ENCODE peak calls at places on chromosomes 1 and 21, in five cellular contexts. M, P, J, Q and Y are unnamed samples. For H3K4me1, the result is how much of the 10 kb centered on the place peaks cover.

GRCh38 chr1:77757616-77758015 is 2.0 kb downstream of the USP33 start:
- DNase-seq in M (no peak), P (no peak), J (peak), Q (no peak), Y (no peak)

GRCh38 chr1:226638001-226638601 is 89.5 kb downstream of the STUM start:
- DNase-seq in M (no peak), P (peak), J (no peak), Q (peak), Y (no peak)

GRCh38 chr1:171645553-171646336 is 6.7 kb downstream of the MYOC start:
- DNase-seq in M (no peak), P (peak), J (peak), Q (no peak), Y (no peak)

GRCh38 chr1:43074244-43074643 is 97.8 kb downstream of the EBNA1BP2 start:
- DNase-seq in M (peak), P (no peak), J (no peak), Q (no peak), Y (no peak)

GRCh38 chr1:195237161-195237889 is 1370.9 kb downstream of the KCNT2 start:
- DNase-seq in M (no peak), P (no peak), J (no peak), Q (no peak), Y (no peak)

GRCh38 chr1:155504207-155504606 is 58.4 kb downstream of the ASH1L start:
- DNase-seq in M (peak), P (no peak), J (peak), Q (no peak), Y (no peak)

GRCh38 chr1:223556414-223557124 is 108.9 kb downstream of the CAPN8 start:
- DNase-seq in M (peak), P (peak), J (peak), Q (no peak), Y (peak)

GRCh38 chr1:47709302-47710074 is 271.6 kb downstream of the FOXD2 start:
- DNase-seq in M (peak), P (no peak), J (no peak), Q (no peak), Y (no peak)

GRCh38 chr1:228765543-228765942 is 30.3 kb downstream of the RHOU start:
- DNase-seq in M (no peak), P (no peak), J (no peak), Q (peak), Y (no peak)

DNA sequence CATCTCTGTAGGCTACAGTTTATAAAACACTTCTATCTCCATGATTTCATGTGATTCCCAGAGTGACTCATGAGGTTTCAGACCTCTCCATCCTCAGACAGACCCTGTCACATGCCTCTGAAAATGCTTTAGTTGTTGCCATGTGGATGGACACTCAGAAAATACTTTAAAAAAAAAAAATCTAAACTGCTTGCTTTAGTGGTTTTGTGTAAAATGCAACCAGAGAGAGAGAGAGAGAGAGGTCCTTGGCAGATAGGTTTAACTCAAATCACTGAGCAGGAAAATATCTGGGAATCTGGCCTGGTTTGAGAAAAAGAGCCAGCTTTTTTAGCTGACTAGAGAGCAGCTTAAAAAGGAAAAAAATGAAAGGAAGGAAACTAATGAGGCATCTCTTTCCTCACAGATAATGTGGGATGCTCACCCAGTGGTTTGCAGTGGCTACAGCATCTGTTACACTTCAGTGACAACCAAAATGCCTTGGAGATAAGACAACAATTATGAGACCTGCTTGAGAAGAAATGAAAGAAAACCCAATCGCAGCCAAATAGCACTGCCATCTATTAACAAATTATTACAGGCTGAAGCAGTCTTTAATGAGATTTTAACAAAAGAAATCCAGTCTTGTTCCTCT is 54.6 kb upstream of the SYT14 start:
- DNase-seq in M (peak), P (no peak), J (peak), Q (no peak), Y (no peak)
- H3K4me1 ChIP-seq in M (under half), P (under half), J (under half), Q (under half), Y (under half)

DNA sequence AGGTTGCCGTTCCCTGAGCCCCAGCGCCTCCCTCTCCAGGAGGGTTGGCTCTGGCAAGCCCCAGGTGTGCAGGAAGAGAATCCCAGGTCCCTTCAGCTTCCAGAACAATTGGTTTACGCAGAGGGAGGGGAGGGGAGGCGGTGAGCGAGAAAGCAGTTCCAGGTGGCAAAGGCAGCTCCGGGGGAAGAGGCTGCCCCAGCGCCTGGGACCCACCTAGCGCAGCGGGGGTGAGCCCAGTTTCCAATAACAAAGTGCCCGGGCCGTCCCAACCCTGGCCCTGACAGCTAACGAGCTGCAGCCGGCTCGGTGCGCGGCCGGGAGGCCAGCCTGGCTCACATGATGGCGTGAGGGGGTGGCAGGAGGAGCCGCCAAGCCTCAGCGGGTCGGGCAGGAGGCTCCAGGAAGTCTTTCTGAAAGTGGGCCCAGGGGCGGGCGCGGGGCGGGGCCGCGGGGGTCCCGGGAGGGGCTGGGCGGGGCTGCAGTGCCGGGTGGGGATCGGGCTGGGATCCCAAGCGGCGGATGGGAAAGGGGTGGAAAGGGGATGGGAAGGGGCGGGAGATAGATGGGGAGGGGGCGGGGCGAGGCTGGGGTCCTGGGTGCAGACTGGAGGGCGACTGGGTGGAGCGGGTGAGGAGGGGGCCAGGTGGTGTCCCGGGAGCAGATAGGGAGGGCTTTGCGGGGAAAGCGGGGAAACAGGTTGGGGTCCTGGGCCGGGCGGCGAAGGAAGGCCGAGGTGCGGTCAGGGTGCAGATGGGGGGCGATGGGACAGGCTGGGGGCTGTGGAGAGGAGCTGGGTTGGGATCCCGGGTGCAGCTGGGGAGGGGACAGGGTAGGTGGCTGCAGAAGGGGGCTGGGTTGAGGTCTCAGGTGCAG is 22.8 kb downstream of the DHRS3 start:
- DNase-seq in M (peak), P (no peak), J (peak), Q (no peak), Y (no peak)
- H3K4me1 ChIP-seq in M (under half), P (under half), J (under half), Q (under half), Y (under half)

GRCh38 chr1:68207129-68207689 is 25.1 kb downstream of the WLS start:
- DNase-seq in M (no peak), P (no peak), J (peak), Q (no peak), Y (no peak)
- H3K4me1 ChIP-seq in M (under half), P (under half), J (under half), Q (under half), Y (under half)

GRCh38 chr21:45364464-45365185 is 40.3 kb upstream of the COL18A1 start:
- DNase-seq in M (no peak), P (no peak), J (peak), Q (no peak), Y (no peak)

GRCh38 chr21:45366476-45366875 is 38.5 kb upstream of the COL18A1 start:
- DNase-seq in M (no peak), P (no peak), J (no peak), Q (no peak), Y (no peak)

GRCh38 chr21:45365186-45365607 is 39.8 kb upstream of the COL18A1 start:
- DNase-seq in M (no peak), P (no peak), J (no peak), Q (no peak), Y (no peak)

GRCh38 chr21:45366931-45367401 is 38.0 kb upstream of the COL18A1 start:
- DNase-seq in M (peak), P (no peak), J (peak), Q (no peak), Y (no peak)

DNA sequence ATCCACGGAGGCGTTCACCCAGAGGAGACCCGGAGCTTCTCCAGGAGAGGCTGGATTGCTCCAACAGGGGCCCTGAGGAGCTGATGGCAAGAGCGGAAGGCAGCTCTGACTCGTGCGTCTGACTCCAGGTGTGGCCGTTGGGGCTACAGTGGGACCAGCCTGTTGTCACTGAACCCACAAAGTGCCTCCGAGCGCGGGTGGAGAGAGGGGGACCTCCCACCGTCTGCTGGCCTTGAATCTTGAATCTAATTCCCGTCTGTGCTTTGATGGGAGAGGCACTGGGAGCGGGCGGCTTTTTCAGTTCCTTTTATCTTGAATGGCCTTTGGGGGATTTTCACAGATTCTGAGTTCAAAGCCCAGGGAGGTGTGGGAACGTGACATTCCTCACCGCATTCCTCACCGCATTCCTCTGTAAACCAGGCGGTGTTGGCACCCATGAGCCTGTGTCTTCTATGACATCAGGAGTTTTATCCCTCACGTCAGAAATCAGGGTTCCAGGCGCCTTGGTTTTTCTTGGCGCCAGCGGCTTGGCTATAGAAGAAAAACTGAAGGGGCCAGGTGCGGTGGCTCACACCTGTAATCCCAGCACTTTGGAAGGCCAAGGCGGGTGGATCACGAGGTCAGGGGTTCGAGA is 39.2 kb upstream of the COL18A1 start:
- DNase-seq in M (peak), P (no peak), J (peak), Q (no peak), Y (peak)
- H3K4me1 ChIP-seq in M (under half), P (under half), J (under half), Q (under half), Y (half or more)

GRCh38 chr1:17102232-17102631 is 17.0 kb downstream of the PADI2 start:
- DNase-seq in M (no peak), P (no peak), J (no peak), Q (no peak), Y (no peak)
- H3K4me1 ChIP-seq in M (under half), P (under half), J (under half), Q (under half), Y (under half)

GRCh38 chr1:200401263-200401662 is 8.6 kb downstream of the ZNF281 start:
- DNase-seq in M (no peak), P (no peak), J (no peak), Q (no peak), Y (no peak)

GRCh38 chr1:200406161-200406797 is 3.6 kb downstream of the ZNF281 start:
- DNase-seq in M (no peak), P (no peak), J (no peak), Q (no peak), Y (no peak)

GRCh38 chr1:200409203-200409760 is 554 bp downstream of the ZNF281 start:
- DNase-seq in M (peak), P (peak), J (peak), Q (peak), Y (no peak)

GRCh38 chr1:200401708-200402107 is 8.1 kb downstream of the ZNF281 start:
- DNase-seq in M (no peak), P (no peak), J (no peak), Q (no peak), Y (no peak)

GRCh38 chr1:200405273-200405672 is 4.6 kb downstream of the ZNF281 start:
- DNase-seq in M (no peak), P (no peak), J (peak), Q (no peak), Y (no peak)
- H3K4me1 ChIP-seq in M (under half), P (under half), J (under half), Q (under half), Y (under half)